ENCODE peak calls at places on chromosomes 4 and X, in seven cellular contexts. T is GM12878; C is CD8-positive, alpha-beta T cell; J is aorta; Q is A549; W is pancreas; Y is body of pancreas. N is an unnamed sample.

GRCh38 chr4:31023109-31023508 is 302.9 kb downstream of the PCDH7 start:
- ATAC-seq in T (no peak), C (no peak), J (no peak), Q (no peak), W (no peak), Y (no peak), N (no peak)

GRCh38 chrX:55695227-55696018 is 22.1 kb upstream of the RRAGB start:
- ATAC-seq in T (no peak), C (peak), J (no peak), Q (no peak), W (no peak), Y (no peak), N (no peak)

GRCh38 chrX:5163663-5164062 is 1065.0 kb downstream of the NLGN4X start:
- ATAC-seq in T (peak), C (no peak), J (no peak), Q (no peak), W (no peak), Y (no peak), N (no peak)

GRCh38 chr4:188214861-188215260 is 75.6 kb downstream of the TRIML1 start:
- ATAC-seq in T (no peak), C (no peak), J (no peak), Q (peak), W (no peak), Y (no peak), N (no peak)

GRCh38 chrX:112889400-112889799 is 48.8 kb upstream of the AMOT start:
- ATAC-seq in T (no peak), C (no peak), J (no peak), Q (no peak), W (no peak), Y (no peak), N (no peak)

GRCh38 chr4:27024807-27025206 is 164.2 kb downstream of the STIM2 start:
- ATAC-seq in T (no peak), C (no peak), J (no peak), Q (no peak), W (no peak), Y (no peak), N (no peak)

GRCh38 chr4:101125045-101125713 is 222.1 kb downstream of the PPP3CA start:
- ATAC-seq in T (no peak), C (no peak), J (no peak), Q (no peak), W (no peak), Y (no peak), N (no peak)

GRCh38 chr4:128322311-128322710 is 34.7 kb upstream of the PGRMC2 start:
- ATAC-seq in T (no peak), C (no peak), J (no peak), Q (peak), W (no peak), Y (no peak), N (no peak)

GRCh38 chr4:152419809-152420208 is 116.1 kb downstream of the FBXW7 start:
- ATAC-seq in T (no peak), C (no peak), J (no peak), Q (no peak), W (no peak), Y (no peak), N (no peak)

GRCh38 chrX:41796050-41796449 is 72.1 kb downstream of the GPR82 start:
- ATAC-seq in T (peak), C (no peak), J (no peak), Q (no peak), W (no peak), Y (no peak), N (no peak)

GRCh38 chrX:109485470-109486340 is 3.8 kb upstream of the GUCY2F start:
- ATAC-seq in T (peak), C (peak), J (peak), Q (no peak), W (peak), Y (peak), N (no peak)

GRCh38 chr4:117676153-117676552 is 358.1 kb upstream of the NDST3 start:
- ATAC-seq in T (no peak), C (no peak), J (no peak), Q (no peak), W (no peak), Y (no peak), N (no peak)

DNA sequence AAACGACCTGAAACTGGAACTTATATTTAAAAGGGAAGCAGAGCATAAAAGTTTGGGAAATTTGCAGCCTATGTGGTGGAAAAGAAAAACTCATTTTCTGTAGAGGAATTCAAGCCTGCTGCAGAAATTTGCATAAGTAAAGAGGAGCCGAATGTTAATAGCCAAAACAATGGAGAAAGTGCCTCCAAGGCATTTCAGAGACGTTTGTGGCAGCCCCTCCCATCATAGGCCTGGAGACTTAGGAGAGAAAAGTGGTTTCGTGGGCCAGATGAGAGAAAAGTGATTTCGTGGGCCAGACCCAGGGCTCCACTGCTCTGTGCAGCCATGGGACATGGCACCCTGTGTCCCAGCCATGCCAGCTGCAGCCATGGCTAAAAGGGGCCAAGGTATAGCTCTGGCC is 361.9 kb downstream of the PCDH19 start:
- ATAC-seq in T (no peak), C (no peak), J (no peak), Q (no peak), W (no peak), Y (no peak), N (no peak)
- H3K4me3 ChIP-seq in T (no peak), C (no peak), J (no peak), Q (no peak), W (no peak), Y (no peak), N (no peak)

DNA sequence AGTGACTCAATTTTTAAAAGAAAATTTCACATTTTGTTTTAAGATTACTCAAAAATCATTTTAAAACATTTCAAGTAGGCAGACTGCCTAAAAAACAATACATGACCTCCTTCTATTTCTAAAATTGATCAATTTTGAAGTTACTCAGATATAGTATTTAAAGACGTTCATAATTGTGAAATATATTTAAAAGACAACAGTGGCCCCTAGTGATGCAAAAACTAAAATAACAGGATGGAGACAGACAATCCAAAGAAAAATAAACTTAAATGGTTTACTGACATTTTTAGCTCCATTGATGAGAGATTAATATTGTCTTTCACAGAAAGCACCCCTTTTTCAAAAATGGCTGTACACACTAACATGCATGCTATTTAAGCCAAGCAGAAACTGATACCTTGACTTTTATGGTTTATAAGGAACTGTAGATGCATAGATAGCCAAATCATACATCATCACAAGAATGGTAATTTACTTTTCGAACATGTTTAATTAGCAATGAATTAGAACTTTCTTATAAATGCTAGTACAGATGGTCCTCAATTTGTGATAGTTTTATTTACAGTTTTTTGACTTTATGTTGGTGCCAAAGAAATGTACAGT is 69.8 kb upstream of the FAT4 start:
- ATAC-seq in T (no peak), C (no peak), J (no peak), Q (no peak), W (no peak), Y (no peak), N (no peak)
- H3K27ac ChIP-seq in T (no peak), C (no peak), J (no peak), Q (no peak), W (no peak), Y (no peak), N (no peak)

DNA sequence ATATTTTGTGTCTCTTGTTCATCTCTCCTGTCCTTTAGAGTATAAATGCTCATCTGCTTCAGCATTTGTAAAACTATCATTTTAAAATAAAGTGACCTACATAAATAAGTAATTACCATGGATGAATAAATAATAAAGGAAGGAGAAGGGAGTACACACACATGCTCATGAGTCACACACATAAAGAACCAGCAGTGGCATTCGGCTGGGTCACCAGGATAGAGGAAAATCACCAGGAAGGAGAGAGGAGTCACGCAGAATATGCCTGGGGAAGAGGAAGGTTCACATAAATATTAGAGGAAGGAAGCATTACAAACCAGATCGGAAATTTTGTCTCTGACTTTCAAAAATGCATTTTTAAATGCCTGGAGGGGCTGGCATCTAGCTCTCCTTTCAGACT is 38.5 kb upstream of the MED14 start:
- ATAC-seq in T (no peak), C (no peak), J (no peak), Q (peak), W (peak), Y (no peak), N (no peak)
- H3K4me3 ChIP-seq in T (no peak), C (no peak), J (no peak), Q (no peak), W (no peak), Y (no peak), N (no peak)

GRCh38 chr4:4792516-4792915 is 66.9 kb upstream of the MSX1 start:
- ATAC-seq in T (no peak), C (no peak), J (no peak), Q (no peak), W (no peak), Y (no peak), N (no peak)
- H3K27ac ChIP-seq in T (no peak), C (no peak), J (no peak), Q (no peak), W (no peak), Y (no peak), N (no peak)

GRCh38 chr4:40241026-40241425 is 44.2 kb downstream of the RHOH start:
- ATAC-seq in T (no peak), C (no peak), J (no peak), Q (no peak), W (no peak), Y (no peak), N (no peak)

GRCh38 chr4:40240040-40240653 is 43.3 kb downstream of the RHOH start:
- ATAC-seq in T (no peak), C (no peak), J (no peak), Q (no peak), W (no peak), Y (no peak), N (no peak)

GRCh38 chr4:40238700-40239548 is 42.1 kb downstream of the RHOH start:
- ATAC-seq in T (peak), C (peak), J (peak), Q (no peak), W (no peak), Y (no peak), N (no peak)

GRCh38 chr4:40243390-40243948 is 46.6 kb downstream of the RHOH start:
- ATAC-seq in T (no peak), C (no peak), J (no peak), Q (no peak), W (no peak), Y (no peak), N (no peak)

DNA sequence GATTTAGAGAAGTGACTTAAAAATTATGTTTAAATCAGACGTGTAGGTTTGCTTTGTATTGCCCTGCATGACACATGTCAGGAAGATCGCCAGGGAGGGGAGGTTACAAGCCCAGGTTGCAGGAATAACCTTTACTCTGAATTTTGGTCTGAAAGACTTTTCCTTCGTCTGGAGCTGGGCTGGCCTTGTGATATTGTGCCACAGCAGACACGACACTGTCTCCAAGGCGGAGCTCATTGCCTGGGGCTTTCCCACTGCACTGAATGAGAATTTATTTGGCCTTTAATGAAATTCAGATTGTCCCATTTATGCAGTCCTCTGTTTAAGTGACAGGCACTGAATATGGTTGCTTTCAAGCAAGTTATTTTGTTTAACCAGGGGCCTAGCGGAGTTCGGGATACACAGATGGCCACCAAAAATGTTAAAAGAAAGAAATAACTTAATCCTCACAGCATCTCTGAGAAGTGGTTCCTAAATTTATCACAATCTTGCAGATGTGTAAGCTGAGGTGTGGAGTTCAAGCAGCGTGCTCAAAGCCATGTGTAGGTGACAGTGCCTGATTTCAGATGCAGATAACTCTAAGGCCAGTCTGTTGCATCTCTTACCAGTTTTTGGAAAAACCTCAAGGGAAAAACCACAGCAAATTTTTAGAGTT is 45.2 kb downstream of the RHOH start:
- ATAC-seq in T (no peak), C (peak), J (no peak), Q (no peak), W (no peak), Y (no peak), N (no peak)
- H3K4me3 ChIP-seq in T (no peak), C (no peak), J (no peak), Q (no peak), W (no peak), Y (no peak), N (no peak)

DNA sequence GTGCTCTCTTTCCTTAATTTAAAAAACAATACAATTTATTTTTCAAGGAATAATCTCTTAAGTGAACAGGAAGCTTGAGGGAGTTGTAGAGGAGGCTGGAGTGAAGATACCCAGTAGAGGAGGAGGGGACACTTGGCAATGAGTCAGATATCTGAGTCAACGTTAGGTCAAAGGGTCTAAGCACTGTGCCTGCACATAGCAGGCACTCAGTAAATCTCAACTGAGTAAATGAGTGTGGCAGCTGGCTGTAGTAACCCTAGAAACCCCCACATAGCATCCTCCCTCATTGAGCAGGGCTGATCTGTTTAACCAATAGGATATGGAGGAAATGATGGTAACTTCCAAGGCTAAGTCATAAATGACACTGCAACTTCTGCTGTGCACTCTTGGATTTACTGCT is 186.1 kb upstream of the FAM241A start:
- ATAC-seq in T (peak), C (no peak), J (no peak), Q (peak), W (no peak), Y (no peak), N (no peak)
- H3K27ac ChIP-seq in T (no peak), C (no peak), J (no peak), Q (peak), W (no peak), Y (no peak), N (no peak)

GRCh38 chr4:7415927-7416686 is 18.6 kb downstream of the PSAPL1 start:
- ATAC-seq in T (no peak), C (no peak), J (no peak), Q (no peak), W (no peak), Y (no peak), N (no peak)

GRCh38 chr4:7412586-7412975 is 22.1 kb downstream of the PSAPL1 start:
- ATAC-seq in T (no peak), C (no peak), J (no peak), Q (no peak), W (no peak), Y (no peak), N (no peak)

GRCh38 chr4:7414046-7414445 is 20.7 kb downstream of the PSAPL1 start:
- ATAC-seq in T (no peak), C (no peak), J (no peak), Q (no peak), W (no peak), Y (no peak), N (no peak)

GRCh38 chr4:7416745-7417432 is 17.8 kb downstream of the PSAPL1 start:
- ATAC-seq in T (no peak), C (no peak), J (no peak), Q (no peak), W (no peak), Y (no peak), N (no peak)

DNA sequence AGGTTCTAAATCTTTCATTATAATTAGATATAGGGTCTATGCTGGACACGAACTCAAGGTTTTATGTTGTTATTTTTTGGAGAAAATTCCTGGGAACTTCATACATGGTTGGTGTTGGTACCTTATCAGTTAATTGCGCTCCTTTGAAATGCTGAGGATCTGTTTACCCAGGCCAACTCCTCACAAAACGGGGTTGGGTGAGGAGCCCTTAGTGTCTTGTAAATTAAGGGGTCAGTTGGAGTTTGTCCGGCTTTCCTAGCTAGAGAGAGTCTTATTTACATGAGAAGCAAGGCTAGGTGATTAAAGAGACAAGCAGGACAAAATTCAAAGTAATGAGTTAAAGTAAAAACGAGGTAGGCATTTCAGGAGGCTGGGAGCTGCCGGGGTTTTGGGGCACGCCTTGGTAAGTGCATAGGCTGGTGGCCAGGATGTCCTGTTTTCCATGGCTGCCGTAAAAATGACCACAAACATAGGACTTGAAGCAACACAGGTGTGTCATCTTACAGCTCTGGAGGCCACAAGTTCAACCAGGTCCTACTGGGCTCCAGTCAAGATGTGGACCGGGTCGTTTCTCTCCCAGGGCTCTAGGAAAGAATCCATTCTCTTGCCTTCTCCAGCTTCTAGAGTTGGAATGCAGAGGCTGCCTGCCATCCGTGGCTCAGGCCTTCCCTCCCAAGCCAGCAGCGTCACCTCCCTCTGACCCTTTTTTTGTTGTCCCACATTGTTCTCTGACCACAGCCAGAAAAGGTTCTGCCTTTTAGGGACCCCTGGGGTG is 19.8 kb downstream of the PSAPL1 start:
- ATAC-seq in T (no peak), C (no peak), J (no peak), Q (no peak), W (no peak), Y (no peak), N (no peak)
- H3K4me3 ChIP-seq in T (no peak), C (no peak), J (no peak), Q (no peak), W (no peak), Y (no peak), N (no peak)

DNA sequence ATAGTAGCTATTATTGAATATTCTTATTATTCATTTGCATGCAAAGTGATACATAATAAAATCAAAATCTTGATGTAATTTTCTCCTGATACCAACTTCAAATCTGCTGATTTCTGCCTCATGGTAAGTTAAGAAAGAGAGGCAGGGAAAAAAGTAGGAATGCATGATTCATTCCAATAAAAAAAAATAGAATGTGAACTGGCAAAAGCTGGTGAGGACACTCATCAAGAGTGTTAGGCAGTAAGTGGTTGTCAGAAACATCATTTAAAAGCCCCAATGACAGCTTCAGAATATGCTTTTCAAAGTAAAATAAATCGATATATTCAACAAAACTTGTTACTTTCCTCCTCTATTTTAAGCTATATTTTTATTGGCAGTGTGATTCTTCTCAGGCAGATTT is 979.1 kb downstream of the TECRL start:
- ATAC-seq in T (no peak), C (no peak), J (no peak), Q (no peak), W (no peak), Y (no peak), N (no peak)
- H3K27ac ChIP-seq in T (no peak), C (no peak), J (no peak), Q (no peak), W (no peak), Y (no peak), N (no peak)

GRCh38 chrX:479273-479981 is 92.7 kb upstream of the PPP2R3B start:
- ATAC-seq in T (no peak), C (no peak), J (no peak), Q (no peak), W (no peak), Y (no peak), N (no peak)

GRCh38 chrX:482192-482701 is 95.5 kb upstream of the PPP2R3B start:
- ATAC-seq in T (no peak), C (no peak), J (no peak), Q (peak), W (no peak), Y (no peak), N (no peak)

GRCh38 chrX:485368-485767 is 98.7 kb upstream of the PPP2R3B start:
- ATAC-seq in T (no peak), C (no peak), J (no peak), Q (no peak), W (no peak), Y (no peak), N (no peak)

GRCh38 chrX:480861-481417 is 94.2 kb upstream of the PPP2R3B start:
- ATAC-seq in T (no peak), C (no peak), J (no peak), Q (no peak), W (no peak), Y (no peak), N (no peak)

GRCh38 chrX:482702-483203 is 96.0 kb upstream of the PPP2R3B start:
- ATAC-seq in T (no peak), C (no peak), J (no peak), Q (peak), W (no peak), Y (no peak), N (no peak)
- H3K4me3 ChIP-seq in T (no peak), C (no peak), J (no peak), Q (no peak), W (no peak), Y (no peak), N (no peak)

GRCh38 chr4:1489639-1489995 is 83.4 kb upstream of the NKX1-1 start:
- ATAC-seq in T (no peak), C (no peak), J (no peak), Q (no peak), W (no peak), Y (no peak), N (no peak)
- H3K27ac ChIP-seq in T (no peak), C (no peak), J (no peak), Q (no peak), W (no peak), Y (no peak), N (no peak)